ENCODE peak calls at places on chromosomes 6 and 20, in six cellular contexts. Z is stimulated activated CD4-positive, alpha-beta T cell treated with anti-CD3 and anti-CD28 coated beads, Interleukin-1b, Interleukin-23, amount 100 ng/mL, for 4 hours; L is A549; V is MCF 10A; K is C1 segment of cervical spinal cord; M is GM03348. D is an unnamed sample.

GRCh38 chr20:4555188-4555893 is 166.4 kb upstream of the PRND start:
- DNase-seq in K (no peak), L (peak), M (peak), V (peak), Z (no peak), D (peak)

GRCh38 chr6:10404107-10404798 is 10.6 kb downstream of the TFAP2A start:
- DNase-seq in Z (peak), M (peak), K (peak), L (peak), V (peak), D (peak)

GRCh38 chr6:16747232-16748027 is 13.8 kb downstream of the ATXN1 start:
- DNase-seq in K (no peak), V (no peak), M (peak), Z (no peak), L (no peak), D (peak)

GRCh38 chr20:17533396-17533795 is 2.2 kb upstream of the BFSP1 start:
- DNase-seq in M (peak), Z (no peak), K (no peak), V (peak), L (peak), D (peak)

GRCh38 chr20:41135187-41135887 is 2.0 kb upstream of the PLCG1 start:
- DNase-seq in L (peak), K (no peak), Z (peak), V (peak), M (peak), D (peak)

GRCh38 chr6:61675734-61676133 is 610.3 kb downstream of the KHDRBS2 start:
- DNase-seq in Z (no peak), K (no peak), L (no peak), M (no peak), V (no peak), D (no peak)

GRCh38 chr6:8392569-8392968 is 42.8 kb downstream of the SLC35B3 start:
- DNase-seq in M (no peak), Z (no peak), L (peak), V (no peak), K (no peak), D (no peak)

GRCh38 chr20:45346291-45346718 is 1.9 kb downstream of the SDC4 start:
- DNase-seq in V (no peak), M (no peak), L (no peak), Z (no peak), K (no peak), D (no peak)

GRCh38 chr20:49490689-49491088 is 8.2 kb upstream of the KCNB1 start:
- DNase-seq in Z (no peak), V (no peak), L (peak), M (no peak), K (no peak), D (no peak)

GRCh38 chr20:2293971-2294370 is 1.8 kb upstream of the TGM3 start:
- DNase-seq in V (no peak), L (no peak), Z (no peak), M (no peak), K (no peak), D (no peak)

GRCh38 chr6:117829594-117830319 is 77.3 kb upstream of the SLC35F1 start:
- DNase-seq in V (peak), M (peak), K (no peak), Z (no peak), L (peak), D (no peak)

GRCh38 chr6:56887086-56887485 is 67.8 kb upstream of the BEND6 start:
- DNase-seq in M (no peak), K (no peak), Z (no peak), V (no peak), L (no peak), D (no peak)

GRCh38 chr6:21265264-21266044 is 328.1 kb upstream of the SOX4 start:
- DNase-seq in M (no peak), Z (no peak), L (no peak), V (peak), K (no peak), D (no peak)

GRCh38 chr20:3010985-3011723 is 32.3 kb upstream of the GNRH2 start:
- DNase-seq in M (peak), Z (no peak), K (no peak), V (peak), L (no peak), D (peak)

GRCh38 chr6:17469006-17469972 is 75.9 kb downstream of the CAP2 start:
- DNase-seq in L (peak), M (peak), V (no peak), K (no peak), Z (no peak), D (no peak)

GRCh38 chr6:38161754-38162492 is 342.4 kb downstream of the ZFAND3 start:
- DNase-seq in L (no peak), Z (no peak), M (no peak), K (no peak), V (no peak), D (peak)